ENCODE peak calls at places on chromosomes 1 and 21, in seven cellular contexts. One of them, this sample, is unnamed.

GRCh38 chr21:42651515-42652401 is 1.7 kb upstream of the PDE9A start:
- DNase-seq in RPMI8226: peak
- DNase-seq in PC-3: no peak
- DNase-seq in tibial nerve: no peak
- DNase-seq in neural progenitor cell: no peak
- DNase-seq in T-cell: no peak
- DNase-seq in dorsolateral prefrontal cortex: peak
- DNase-seq in this sample: no peak

GRCh38 chr1:8094481-8095241 is 68.6 kb upstream of the ERRFI1 start:
- DNase-seq in PC-3: peak
- DNase-seq in RPMI8226: no peak
- DNase-seq in tibial nerve: no peak
- DNase-seq in neural progenitor cell: no peak
- DNase-seq in T-cell: no peak
- DNase-seq in dorsolateral prefrontal cortex: no peak
- DNase-seq in this sample: peak

GRCh38 chr1:96418969-96419368 is 302.6 kb upstream of the PTBP2 start:
- DNase-seq in neural progenitor cell: no peak
- DNase-seq in dorsolateral prefrontal cortex: no peak
- DNase-seq in tibial nerve: no peak
- DNase-seq in RPMI8226: no peak
- DNase-seq in PC-3: peak
- DNase-seq in T-cell: no peak
- DNase-seq in this sample: no peak

GRCh38 chr1:173409613-173410012 is 67.5 kb upstream of the PRDX6 start:
- DNase-seq in PC-3: peak
- DNase-seq in tibial nerve: no peak
- DNase-seq in neural progenitor cell: no peak
- DNase-seq in T-cell: no peak
- DNase-seq in RPMI8226: peak
- DNase-seq in dorsolateral prefrontal cortex: no peak
- DNase-seq in this sample: no peak

GRCh38 chr1:116553386-116554115 is 17.3 kb downstream of the CD58 start:
- DNase-seq in neural progenitor cell: no peak
- DNase-seq in dorsolateral prefrontal cortex: no peak
- DNase-seq in RPMI8226: no peak
- DNase-seq in T-cell: no peak
- DNase-seq in tibial nerve: no peak
- DNase-seq in PC-3: peak
- DNase-seq in this sample: no peak

GRCh38 chr1:108661030-108661609 is at the start of gene HENMT1:
- DNase-seq in PC-3: peak
- DNase-seq in dorsolateral prefrontal cortex: peak
- DNase-seq in RPMI8226: peak
- DNase-seq in tibial nerve: no peak
- DNase-seq in T-cell: peak
- DNase-seq in neural progenitor cell: peak
- DNase-seq in this sample: peak

GRCh38 chr1:193070395-193070753 is 11.0 kb downstream of the RO60 start:
- DNase-seq in PC-3: no peak
- DNase-seq in neural progenitor cell: no peak
- DNase-seq in tibial nerve: no peak
- DNase-seq in T-cell: no peak
- DNase-seq in dorsolateral prefrontal cortex: no peak
- DNase-seq in RPMI8226: peak
- DNase-seq in this sample: no peak

GRCh38 chr1:76759950-76760349 is 107.3 kb upstream of the ST6GALNAC5 start:
- DNase-seq in T-cell: no peak
- DNase-seq in neural progenitor cell: no peak
- DNase-seq in PC-3: no peak
- DNase-seq in tibial nerve: no peak
- DNase-seq in RPMI8226: no peak
- DNase-seq in dorsolateral prefrontal cortex: no peak
- DNase-seq in this sample: peak

GRCh38 chr1:202045699-202046098 is 35.3 kb downstream of the ELF3 start:
- DNase-seq in neural progenitor cell: no peak
- DNase-seq in T-cell: no peak
- DNase-seq in PC-3: no peak
- DNase-seq in tibial nerve: no peak
- DNase-seq in RPMI8226: no peak
- DNase-seq in dorsolateral prefrontal cortex: no peak
- DNase-seq in this sample: no peak

This sample was measured in trophoblast cell.